ENCODE peak calls at places on chromosomes 7 and 10, in four cellular contexts. R, H, C and X are unnamed samples.

GRCh38 chr7:55977831-55978230 is 13.4 kb downstream of the NIPSNAP2 start:
- DNase-seq in R (no peak), H (no peak), C (no peak), X (no peak)

GRCh38 chr10:116629340-116629739 is 8.6 kb downstream of the PNLIPRP2 start:
- DNase-seq in R (no peak), H (no peak), C (no peak), X (no peak)

GRCh38 chr7:74058486-74058885 is 25.1 kb upstream of the LIMK1 start:
- DNase-seq in R (no peak), H (no peak), C (no peak), X (no peak)

GRCh38 chr10:59336632-59337031 is 25.7 kb downstream of the FAM13C start:
- DNase-seq in R (no peak), H (no peak), C (no peak), X (no peak)

GRCh38 chr7:18347170-18347569 is 148.4 kb upstream of the HDAC9 start:
- DNase-seq in R (no peak), H (no peak), C (no peak), X (no peak)

GRCh38 chr10:3747248-3747960 is 37.6 kb downstream of the KLF6 start:
- DNase-seq in R (no peak), H (no peak), C (no peak), X (no peak)

GRCh38 chr10:97180986-97181385 is 4.8 kb downstream of the SLIT1 start:
- DNase-seq in R (no peak), H (no peak), C (no peak), X (no peak)

GRCh38 chr7:17040701-17041100 is 158.9 kb upstream of the AGR3 start:
- DNase-seq in R (no peak), H (no peak), C (no peak), X (no peak)

GRCh38 chr7:138951953-138952352 is 29.2 kb downstream of the KIAA1549 start:
- DNase-seq in R (no peak), H (no peak), C (no peak), X (peak; percentile 17)

GRCh38 chr10:44965104-44965503 is 5.5 kb downstream of the RASSF4 start:
- DNase-seq in R (no peak), H (no peak), C (no peak), X (no peak)
- TF ChIP-seq BHLHE40 in R (no peak), H (no peak), C (no peak), X (no peak)

GRCh38 chr7:148382585-148382984 is 208.0 kb upstream of the C7orf33 start:
- DNase-seq in R (no peak), H (no peak), C (no peak), X (no peak)
- TF ChIP-seq FOXM1 in R (no peak), H (no peak), C (no peak), X (no peak)

DNA sequence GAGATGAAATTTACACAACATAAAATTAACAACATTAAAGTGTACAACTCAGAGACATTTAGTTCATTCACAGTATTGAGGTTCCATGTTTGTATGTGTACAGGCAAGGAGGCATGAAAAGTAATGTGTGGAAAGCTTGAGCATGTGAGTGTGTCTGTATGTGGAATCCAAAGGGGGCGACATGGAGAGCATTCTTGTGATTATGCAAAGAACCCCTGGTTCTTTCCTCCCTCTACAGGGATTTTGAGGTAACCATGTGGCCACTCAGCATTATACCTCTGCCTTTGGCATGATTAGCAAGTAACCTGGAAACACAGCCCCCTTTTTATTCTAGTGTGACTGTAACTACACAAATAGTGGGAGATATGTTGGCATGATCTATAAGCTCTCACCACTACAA is 21.0 kb downstream of the OR2F1 start:
- DNase-seq in R (no peak), H (no peak), C (no peak), X (peak; percentile 63)
- TF ChIP-seq BHLHE40 in R (no peak), H (no peak), C (no peak), X (no peak)

GRCh38 chr10:69391158-69391557 is 25.6 kb downstream of the TACR2 start:
- DNase-seq in R (no peak), H (no peak), C (no peak), X (no peak)
- TF ChIP-seq FOXM1 in R (no peak), H (no peak), C (no peak), X (no peak)

DNA sequence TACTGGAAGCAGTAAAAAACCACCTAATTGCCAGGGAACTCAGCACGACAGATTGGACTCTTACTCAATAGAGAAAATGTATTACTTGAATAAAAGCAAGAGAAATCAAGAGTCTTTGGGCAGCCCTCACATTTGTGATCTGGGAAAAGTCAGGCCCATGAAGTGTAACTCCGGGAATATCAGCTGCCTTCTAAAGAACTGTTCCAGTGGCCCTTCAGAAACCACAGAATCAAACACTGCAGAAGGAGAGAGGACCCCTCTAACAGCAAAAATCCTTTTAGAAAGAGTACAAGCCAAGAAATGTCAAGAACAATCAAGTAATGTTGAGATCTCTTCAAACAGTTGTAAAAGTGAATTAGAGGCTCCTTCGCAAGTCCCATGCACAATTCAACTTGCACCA is 540.0 kb upstream of the TEX47 start:
- DNase-seq in R (no peak), H (no peak), C (no peak), X (no peak)
- TF ChIP-seq BHLHE40 in R (no peak), H (no peak), C (no peak), X (no peak)

GRCh38 chr10:46538155-46538554 is 18.3 kb downstream of the GPRIN2 start:
- DNase-seq in R (no peak), H (no peak), C (no peak), X (no peak)

GRCh38 chr10:46536171-46536570 is 20.3 kb downstream of the GPRIN2 start:
- DNase-seq in R (no peak), H (no peak), C (no peak), X (no peak)

GRCh38 chr10:46538723-46539426 is 17.6 kb downstream of the GPRIN2 start:
- DNase-seq in R (no peak), H (no peak), C (no peak), X (no peak)

GRCh38 chr10:46536781-46537180 is 19.7 kb downstream of the GPRIN2 start:
- DNase-seq in R (no peak), H (no peak), C (no peak), X (no peak)

GRCh38 chr10:46537309-46537708 is 19.1 kb downstream of the GPRIN2 start:
- DNase-seq in R (no peak), H (no peak), C (no peak), X (no peak)
- TF ChIP-seq FOXM1 in R (no peak), H (no peak), C (no peak), X (no peak)

GRCh38 chr7:50560865-50561351 is 4.3 kb downstream of the DDC start:
- DNase-seq in R (no peak), H (no peak), C (no peak), X (peak; percentile 80)
- TF ChIP-seq BHLHE40 in R (no peak), H (no peak), C (no peak), X (peak; percentile 68)

GRCh38 chr7:32218741-32219283 is 148.6 kb upstream of the PDE1C start:
- DNase-seq in R (no peak), H (no peak), C (no peak), X (no peak)
- TF ChIP-seq FOXM1 in R (no peak), H (no peak), C (no peak), X (no peak)